ENCODE peak calls at places on chromosomes 13 and 19, in ten cellular contexts. I is NB4, O is suprapubic skin, E is uterus, N is GM12892, W is gastrocnemius medialis, V is heart left ventricle, M is stomach, Y is tibial nerve, K is IMR-90. T is an unnamed sample.

GRCh38 chr19:2888739-2889224 is 11.9 kb upstream of the ZNF57 start:
- DNase-seq in I (peak), O (no peak), E (peak), N (no peak), W (no peak), V (no peak), M (no peak), Y (no peak), K (no peak), T (no peak)

GRCh38 chr13:32116210-32116609 is 84.6 kb downstream of the FRY start:
- DNase-seq in I (peak), O (no peak), E (no peak), N (no peak), W (no peak), V (no peak), M (no peak), Y (no peak), K (no peak), T (no peak)

GRCh38 chr19:2703077-2703437 is 563 bp upstream of the GNG7 start:
- DNase-seq in I (no peak), O (no peak), E (no peak), N (no peak), W (no peak), V (no peak), M (no peak), Y (no peak), K (no peak), T (no peak)

GRCh38 chr19:38730731-38731589 is 13.3 kb downstream of the CAPN12 start:
- DNase-seq in I (no peak), O (peak), E (peak), N (no peak), W (no peak), V (peak), M (no peak), Y (no peak), K (no peak), T (no peak)

GRCh38 chr13:109211616-109212015 is 574.8 kb downstream of the IRS2 start:
- DNase-seq in I (no peak), O (no peak), E (no peak), N (no peak), W (no peak), V (no peak), M (no peak), Y (no peak), K (no peak), T (peak)

GRCh38 chr13:41004875-41005693 is 14.0 kb downstream of the ELF1 start:
- DNase-seq in I (peak), O (no peak), E (no peak), N (no peak), W (no peak), V (no peak), M (no peak), Y (no peak), K (no peak), T (no peak)

GRCh38 chr19:33620611-33621010 is 1.1 kb upstream of the CHST8 start:
- DNase-seq in I (no peak), O (no peak), E (no peak), N (no peak), W (no peak), V (no peak), M (no peak), Y (no peak), K (no peak), T (no peak)

GRCh38 chr13:71912524-71912923 is 45.5 kb upstream of the DACH1 start:
- DNase-seq in I (no peak), O (no peak), E (no peak), N (no peak), W (no peak), V (no peak), M (no peak), Y (no peak), K (peak), T (no peak)

GRCh38 chr13:35771898-35772297 is 295.4 kb upstream of the MAB21L1 start:
- DNase-seq in I (no peak), O (no peak), E (no peak), N (no peak), W (no peak), V (no peak), M (no peak), Y (no peak), K (peak), T (no peak)

GRCh38 chr13:20412761-20413355 is 112.8 kb downstream of the CRYL1 start:
- DNase-seq in I (peak), O (peak), E (no peak), N (no peak), W (no peak), V (no peak), M (no peak), Y (no peak), K (peak), T (no peak)

GRCh38 chr13:41842029-41842428 is 118.9 kb downstream of the VWA8 start:
- DNase-seq in I (no peak), O (no peak), E (no peak), N (no peak), W (no peak), V (no peak), M (no peak), Y (no peak), K (peak), T (no peak)

GRCh38 chr13:112703935-112704633 is 14.2 kb downstream of the ATP11A start:
- DNase-seq in I (peak), O (no peak), E (no peak), N (no peak), W (no peak), V (no peak), M (no peak), Y (no peak), K (no peak), T (no peak)

GRCh38 chr13:113838711-113839201 is 25.1 kb downstream of the GAS6 start:
- DNase-seq in I (no peak), O (no peak), E (no peak), N (no peak), W (no peak), V (peak), M (no peak), Y (no peak), K (no peak), T (no peak)

GRCh38 chr13:24911135-24911524 is 147.2 kb downstream of the RNF17 start:
- DNase-seq in I (peak), O (no peak), E (no peak), N (no peak), W (no peak), V (no peak), M (no peak), Y (no peak), K (peak), T (peak)

GRCh38 chr13:106619688-106620555 is 52.0 kb upstream of the ARGLU1 start:
- DNase-seq in I (peak), O (no peak), E (no peak), N (peak), W (peak), V (no peak), M (no peak), Y (no peak), K (peak), T (peak)

GRCh38 chr19:4089400-4089908 is 22.8 kb upstream of the ZBTB7A start:
- DNase-seq in I (peak), O (no peak), E (no peak), N (peak), W (no peak), V (no peak), M (no peak), Y (no peak), K (no peak), T (no peak)

GRCh38 chr13:71871844-71872243 is 4.8 kb upstream of the DACH1 start:
- DNase-seq in I (no peak), O (no peak), E (no peak), N (no peak), W (no peak), V (no peak), M (no peak), Y (no peak), K (no peak), T (no peak)

GRCh38 chr19:35349614-35350521 is 2.2 kb downstream of the FFAR1 start:
- DNase-seq in I (no peak), O (peak), E (no peak), N (no peak), W (no peak), V (peak), M (no peak), Y (no peak), K (no peak), T (no peak)

GRCh38 chr19:44697670-44698034 is 1.3 kb upstream of the CEACAM16 start:
- DNase-seq in I (no peak), O (no peak), E (no peak), N (no peak), W (no peak), V (no peak), M (no peak), Y (no peak), K (no peak), T (no peak)

GRCh38 chr19:44698492-44699201 is at the start of gene CEACAM16:
- DNase-seq in I (no peak), O (no peak), E (no peak), N (no peak), W (no peak), V (no peak), M (no peak), Y (no peak), K (no peak), T (no peak)

GRCh38 chr19:15550273-15550672 is 41.9 kb downstream of the CYP4F22 start:
- DNase-seq in I (no peak), O (no peak), E (no peak), N (no peak), W (no peak), V (no peak), M (no peak), Y (no peak), K (no peak), T (no peak)

GRCh38 chr13:98729526-98730057 is 22.9 kb downstream of the SLC15A1 start:
- DNase-seq in I (no peak), O (no peak), E (no peak), N (no peak), W (no peak), V (no peak), M (no peak), Y (no peak), K (no peak), T (no peak)

GRCh38 chr19:38736036-38736412 is 8.2 kb downstream of the CAPN12 start:
- DNase-seq in I (no peak), O (no peak), E (peak), N (peak), W (no peak), V (no peak), M (peak), Y (no peak), K (no peak), T (no peak)

GRCh38 chr13:41495044-41495443 is 37.7 kb downstream of the RGCC start:
- DNase-seq in I (no peak), O (no peak), E (no peak), N (no peak), W (no peak), V (no peak), M (no peak), Y (no peak), K (no peak), T (no peak)

GRCh38 chr13:101465877-101466276 is 13.4 kb downstream of the ITGBL1 start:
- DNase-seq in I (no peak), O (no peak), E (no peak), N (no peak), W (no peak), V (no peak), M (no peak), Y (no peak), K (peak), T (no peak)

GRCh38 chr19:47436712-47437401 is 17.5 kb upstream of the MEIS3 start:
- DNase-seq in I (peak), O (peak), E (peak), N (peak), W (peak), V (peak), M (peak), Y (peak), K (peak), T (peak)

GRCh38 chr19:34351382-34351802 is 13.6 kb upstream of the GPI start:
- DNase-seq in I (no peak), O (no peak), E (no peak), N (no peak), W (no peak), V (no peak), M (peak), Y (no peak), K (no peak), T (no peak)

GRCh38 chr13:48496796-48497195 is 36.1 kb downstream of the RCBTB2 start:
- DNase-seq in I (no peak), O (no peak), E (no peak), N (no peak), W (no peak), V (no peak), M (no peak), Y (no peak), K (no peak), T (no peak)

GRCh38 chr19:4369109-4369887 is 25.9 kb downstream of the MPND start:
- DNase-seq in I (no peak), O (no peak), E (peak), N (peak), W (no peak), V (peak), M (peak), Y (no peak), K (no peak), T (no peak)

GRCh38 chr13:78176880-78177279 is 258.2 kb upstream of the EDNRB start:
- DNase-seq in I (no peak), O (no peak), E (no peak), N (no peak), W (no peak), V (no peak), M (no peak), Y (no peak), K (no peak), T (no peak)

GRCh38 chr13:57665471-57665870 is 33.9 kb downstream of the PCDH17 start:
- DNase-seq in I (no peak), O (no peak), E (no peak), N (no peak), W (no peak), V (no peak), M (no peak), Y (no peak), K (no peak), T (no peak)

GRCh38 chr19:5985098-5985783 is 7.3 kb upstream of the RANBP3 start:
- DNase-seq in I (no peak), O (no peak), E (no peak), N (no peak), W (no peak), V (no peak), M (no peak), Y (no peak), K (peak), T (peak)

GRCh38 chr19:44553478-44554171 is 24.1 kb upstream of the CEACAM20 start:
- DNase-seq in I (no peak), O (no peak), E (no peak), N (no peak), W (no peak), V (no peak), M (no peak), Y (no peak), K (no peak), T (no peak)

GRCh38 chr19:46766569-46767317 is 20.5 kb upstream of the STRN4 start:
- DNase-seq in I (peak), O (no peak), E (no peak), N (peak), W (no peak), V (peak), M (peak), Y (no peak), K (no peak), T (no peak)

GRCh38 chr13:39448831-39449230 is 154.2 kb downstream of the LHFPL6 start:
- DNase-seq in I (no peak), O (no peak), E (no peak), N (no peak), W (no peak), V (no peak), M (no peak), Y (no peak), K (no peak), T (no peak)

DNA sequence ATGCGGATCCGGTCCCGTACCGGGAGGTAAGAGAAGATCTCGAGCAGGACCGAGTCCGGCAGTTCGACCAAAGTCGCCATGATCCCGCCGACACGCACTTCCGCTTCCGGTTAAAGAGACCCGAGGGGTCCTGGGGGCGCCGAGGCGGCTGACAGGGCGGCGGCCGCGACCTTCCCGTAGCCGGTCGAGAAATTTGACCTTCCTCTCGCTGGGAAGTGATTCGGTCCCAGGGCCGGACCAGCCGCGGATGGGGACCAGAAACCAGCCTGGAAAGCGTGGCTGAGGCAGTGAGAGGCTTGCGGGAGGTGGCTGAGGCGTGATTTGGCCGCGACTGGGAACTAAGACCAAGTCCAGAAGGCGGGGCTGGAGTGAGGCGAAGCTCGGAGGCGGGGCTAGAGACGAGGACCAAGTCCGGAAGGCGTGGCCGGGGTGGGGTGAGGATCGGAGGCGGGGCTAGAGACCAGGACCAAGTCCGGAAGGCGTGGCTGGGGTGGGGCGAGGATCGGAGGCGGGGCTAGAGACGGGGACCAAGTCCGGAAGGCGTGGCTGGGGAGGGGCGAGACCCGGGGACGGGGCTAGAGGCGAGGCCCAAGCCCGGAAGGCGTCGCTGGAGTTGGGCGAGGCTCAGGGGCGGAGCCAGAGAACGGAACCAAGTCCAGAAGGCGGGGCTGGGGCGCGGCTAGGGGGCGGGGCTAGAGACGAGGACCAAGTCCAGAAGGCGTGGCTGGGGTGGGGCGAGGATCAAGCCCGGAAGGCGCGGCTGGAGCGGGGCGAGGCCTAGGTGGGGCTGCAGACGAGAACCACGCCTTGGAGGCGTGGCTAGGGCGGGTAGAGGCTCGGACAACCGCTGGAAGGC is at the start of gene FBXL12:
- DNase-seq in I (peak), O (peak), E (peak), N (peak), W (peak), V (peak), M (peak), Y (peak), K (peak), T (peak)
- TF ChIP-seq POLR2A in I (peak), O (no peak), E (peak), N (peak), W (peak), V (peak), M (peak), Y (peak), K (peak), T (peak)

DNA sequence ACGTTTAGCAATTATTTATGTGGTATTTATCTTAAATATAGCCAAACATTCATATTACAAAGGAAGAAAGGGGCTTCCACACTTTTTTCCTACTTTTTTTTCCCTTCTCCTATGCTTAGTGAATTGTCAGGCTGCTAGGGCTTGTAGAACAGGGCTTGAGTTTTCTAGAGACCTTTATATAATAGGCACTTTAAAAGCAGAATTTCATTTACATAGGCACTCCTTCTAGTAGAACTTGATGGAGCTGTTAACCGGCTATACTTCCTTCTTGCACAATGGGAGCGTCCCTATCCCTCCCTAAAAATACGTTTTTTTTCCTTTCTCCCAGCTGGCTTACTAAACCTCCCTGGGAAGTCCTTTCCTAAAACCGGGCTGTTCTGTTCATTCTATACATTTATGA is 1.1 kb downstream of the TRIM13 start:
- DNase-seq in I (peak), O (no peak), E (no peak), N (no peak), W (no peak), V (no peak), M (no peak), Y (no peak), K (no peak), T (no peak)
- TF ChIP-seq POLR2A in I (no peak), O (no peak), E (no peak), N (no peak), W (no peak), V (no peak), M (no peak), Y (no peak), K (no peak), T (no peak)

GRCh38 chr19:984165-984967 is at the start of gene WDR18:
- DNase-seq in I (peak), O (peak), E (peak), N (peak), W (peak), V (peak), M (peak), Y (peak), K (peak), T (peak)
- TF ChIP-seq POLR2A in I (peak), O (no peak), E (peak), N (peak), W (peak), V (no peak), M (peak), Y (peak), K (peak), T (peak)

DNA sequence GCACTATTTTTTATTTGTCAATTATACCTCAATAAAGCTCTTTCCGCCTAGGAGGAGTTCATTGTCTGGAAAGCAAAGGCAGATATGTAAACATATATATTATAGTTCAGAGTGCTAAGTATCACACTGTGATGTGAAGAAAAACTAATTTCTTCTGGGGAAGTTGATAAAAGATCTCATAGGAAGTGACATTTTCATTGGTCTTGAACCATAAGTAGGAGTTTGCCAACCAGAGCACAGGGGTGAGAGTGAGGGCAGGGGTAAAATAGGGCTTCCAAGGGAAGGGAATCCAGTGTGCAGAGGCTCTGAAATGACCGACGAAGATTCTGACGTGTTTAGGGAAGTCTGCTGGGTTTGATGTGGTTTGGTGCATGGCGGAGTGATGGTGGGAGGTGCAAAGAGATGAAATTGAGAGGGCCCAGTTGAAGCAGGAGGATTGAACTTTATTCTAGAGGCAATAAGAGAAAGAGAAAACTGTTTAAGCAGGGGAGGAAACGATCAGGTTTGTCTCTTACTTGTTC is 781 bp upstream of the GTF2F2 start:
- DNase-seq in I (peak), O (no peak), E (no peak), N (no peak), W (no peak), V (no peak), M (no peak), Y (no peak), K (peak), T (peak)
- TF ChIP-seq POLR2A in I (no peak), O (no peak), E (no peak), N (no peak), W (no peak), V (no peak), M (no peak), Y (no peak), K (no peak), T (no peak)

DNA sequence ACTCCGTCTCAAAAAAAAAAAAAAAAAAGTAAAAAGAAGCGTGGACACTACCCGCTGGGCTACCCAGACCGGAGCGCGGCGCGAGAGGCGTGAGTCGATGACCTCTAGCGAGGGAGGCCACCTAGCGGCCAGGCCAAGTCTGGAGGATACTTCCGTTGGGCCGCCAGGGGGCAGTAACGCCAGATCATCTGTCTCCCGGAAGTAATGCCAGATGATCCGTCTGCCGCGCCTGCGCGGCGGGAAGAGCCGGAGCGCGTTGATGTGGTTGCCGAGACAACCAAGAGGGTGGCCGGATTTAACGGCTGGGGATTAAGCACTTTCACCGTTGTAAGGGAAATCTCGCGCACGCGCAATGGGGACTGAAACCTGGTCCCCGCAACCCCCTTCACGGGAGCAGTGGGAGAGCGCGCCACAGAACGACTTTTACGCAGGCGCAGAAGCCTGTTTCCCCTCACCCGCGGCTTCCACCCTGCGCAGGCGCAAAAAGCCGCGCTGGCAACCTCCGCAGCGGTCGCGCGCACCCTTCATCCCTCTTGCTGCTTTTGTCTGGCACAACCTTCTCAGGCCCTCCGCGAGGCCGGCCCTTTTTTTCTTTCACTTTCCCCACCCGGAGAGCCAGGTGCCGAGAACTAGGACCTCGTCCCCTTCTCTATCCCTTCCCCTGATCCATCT is 1.0 kb upstream of the U2AF2 start:
- DNase-seq in I (peak), O (peak), E (peak), N (peak), W (peak), V (peak), M (peak), Y (peak), K (peak), T (peak)
- TF ChIP-seq POLR2A in I (peak), O (peak), E (peak), N (peak), W (peak), V (no peak), M (peak), Y (peak), K (peak), T (peak)